ENCODE peak calls at places on chromosome 6, in seven cellular contexts. M, D, C, V, W, F and E are unnamed samples.
A peak's percentile ranks its signal among the peaks of the same experiment; 100 is the strongest.

GRCh38 chr6:44289726-44290125 is 19.5 kb downstream of the TMEM151B start:
- DNase-seq in M (no peak), D (no peak), C (no peak), V (no peak), W (no peak), F (no peak), E (no peak)

GRCh38 chr6:45160305-45160704 is 167.8 kb upstream of the RUNX2 start:
- DNase-seq in M (no peak), D (no peak), C (no peak), V (no peak), W (no peak), F (no peak), E (no peak)

GRCh38 chr6:107620736-107621135 is 130.8 kb downstream of the SOBP start:
- DNase-seq in M (no peak), D (no peak), C (no peak), V (no peak), W (no peak), F (no peak), E (no peak)

GRCh38 chr6:1767481-1768246 is 157.9 kb downstream of the FOXC1 start:
- DNase-seq in M (no peak), D (no peak), C (peak; percentile 81), V (no peak), W (no peak), F (no peak), E (peak; percentile 72)

GRCh38 chr6:53566755-53567154 is 21.9 kb upstream of the GCLC start:
- DNase-seq in M (no peak), D (no peak), C (no peak), V (no peak), W (no peak), F (no peak), E (no peak)

GRCh38 chr6:113824411-113824810 is 32.7 kb upstream of the MARCKS start:
- DNase-seq in M (no peak), D (no peak), C (no peak), V (no peak), W (no peak), F (no peak), E (no peak)

GRCh38 chr6:83190596-83190995 is 2.5 kb downstream of the PGM3 start:
- DNase-seq in M (no peak), D (no peak), C (no peak), V (no peak), W (no peak), F (no peak), E (no peak)

GRCh38 chr6:39452306-39452705 is 129.8 kb upstream of the KCNK16 start:
- DNase-seq in M (no peak), D (no peak), C (no peak), V (no peak), W (no peak), F (no peak), E (no peak)

GRCh38 chr6:29924731-29925130 is 17.6 kb upstream of the HLA-A start:
- DNase-seq in M (peak; percentile 58), D (no peak), C (no peak), V (no peak), W (no peak), F (no peak), E (no peak)

GRCh38 chr6:29926081-29926794 is 16.1 kb upstream of the HLA-A start:
- DNase-seq in M (peak; percentile 81), D (peak; percentile 83), C (no peak), V (no peak), W (peak; percentile 35), F (no peak), E (no peak)

GRCh38 chr6:29927841-29928388 is 14.4 kb upstream of the HLA-A start:
- DNase-seq in M (no peak), D (no peak), C (no peak), V (no peak), W (no peak), F (no peak), E (no peak)

GRCh38 chr6:29925341-29926080 is 16.8 kb upstream of the HLA-A start:
- DNase-seq in M (no peak), D (no peak), C (no peak), V (no peak), W (no peak), F (no peak), E (no peak)

GRCh38 chr6:29926795-29927427 is 15.4 kb upstream of the HLA-A start:
- DNase-seq in M (peak; percentile 93), D (peak; percentile 91), C (no peak), V (peak; percentile 86), W (peak; percentile 73), F (peak; percentile 56), E (peak; percentile 57)
- TF ChIP-seq CTCF in M (no peak), D (no peak), C (no peak), V (no peak), W (no peak), F (no peak), E (no peak)

DNA sequence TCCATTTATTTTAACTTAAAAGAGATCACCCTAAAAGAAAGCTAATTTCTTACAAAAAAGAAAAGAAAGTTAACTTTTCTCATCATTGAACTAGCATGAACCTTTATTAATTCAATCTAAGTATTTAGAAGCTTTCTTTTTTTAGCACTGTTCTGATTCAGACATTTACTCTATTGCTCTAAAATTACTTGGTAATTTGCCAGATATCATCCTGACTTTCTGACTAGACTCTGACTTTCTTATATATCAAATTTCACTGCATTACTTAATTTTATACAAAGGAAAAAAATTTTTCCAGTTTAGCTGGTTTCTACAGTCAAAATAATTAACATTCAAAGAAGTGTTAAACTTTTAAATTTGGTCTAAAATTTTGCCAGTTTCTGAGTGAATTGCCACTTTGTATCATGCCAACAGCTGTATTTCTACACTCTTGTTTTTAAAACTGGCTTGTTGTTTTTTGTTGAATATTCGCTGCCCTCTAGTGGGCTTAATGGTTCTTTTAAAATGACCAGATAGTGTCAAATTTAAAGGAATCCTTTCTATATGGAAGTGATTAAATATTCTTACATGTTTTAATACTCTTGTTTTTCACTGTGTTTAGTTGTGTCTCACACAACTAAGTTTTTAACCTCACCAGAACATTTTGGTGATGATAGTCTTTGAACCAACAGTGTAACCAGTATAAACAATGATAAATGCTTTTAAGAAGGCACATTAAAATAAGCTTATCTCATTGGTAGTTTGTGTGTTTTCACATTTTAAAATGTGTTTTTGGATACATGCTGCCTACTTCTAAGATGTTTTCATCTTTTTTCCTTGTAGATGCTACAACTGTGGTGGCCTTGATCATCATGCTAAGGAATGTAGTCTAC is 102.0 kb downstream of the POPDC3 start:
- DNase-seq in M (no peak), D (no peak), C (peak; percentile 5), V (no peak), W (no peak), F (no peak), E (peak; percentile 47)
- TF ChIP-seq CTCF in M (peak; percentile 20), D (no peak), C (peak; percentile 48), V (no peak), W (no peak), F (peak; percentile 74), E (peak; percentile 84)

DNA sequence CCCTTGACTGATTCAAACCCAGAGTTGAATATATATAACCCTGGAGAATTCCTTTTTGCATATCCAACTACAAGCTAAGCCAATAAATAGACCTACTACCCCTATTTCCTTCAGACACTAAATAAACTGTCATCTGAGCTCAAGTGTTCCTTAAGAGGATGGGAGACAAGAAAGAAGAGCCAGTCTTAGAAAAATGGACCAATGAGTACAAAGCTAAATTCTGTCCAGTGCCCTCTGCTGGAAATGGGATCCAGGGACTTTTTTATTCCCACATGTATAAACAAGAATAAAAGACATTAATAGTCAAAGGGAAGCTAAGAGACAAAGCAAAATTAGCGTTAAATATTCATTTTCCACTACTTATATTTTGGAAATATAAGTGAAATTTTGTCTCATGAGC is 4.8 kb downstream of the PPP1R10 start:
- DNase-seq in M (no peak), D (no peak), C (no peak), V (no peak), W (no peak), F (no peak), E (peak; percentile 43)
- TF ChIP-seq CTCF in M (no peak), D (no peak), C (peak; percentile 43), V (no peak), W (no peak), F (no peak), E (peak; percentile 68)

GRCh38 chr6:79984261-79984660 is 20.2 kb upstream of the TTK start:
- DNase-seq in M (no peak), D (no peak), C (no peak), V (no peak), W (no peak), F (no peak), E (no peak)
- TF ChIP-seq CTCF in M (no peak), D (no peak), C (no peak), V (no peak), W (no peak), F (no peak), E (no peak)